ENCODE peak calls at places on chromosomes 3 and 15, in five cellular contexts. C is A549, I is GM12878, O is K562, K is SK-N-SH. J is an unnamed sample.

GRCh38 chr3:86921981-86922680 is 68.8 kb downstream of the VGLL3 start:
- DNase-seq in C (no peak), I (no peak), O (no peak), K (no peak), J (peak; percentile 39)

GRCh38 chr3:123021986-123022510 is 5.5 kb downstream of the SEMA5B start:
- DNase-seq in C (no peak), I (no peak), O (no peak), K (no peak), J (no peak)

GRCh38 chr15:77819841-77820728 is 187.4 kb upstream of the LINGO1 start:
- DNase-seq in C (peak; percentile 70), I (no peak), O (peak; percentile 84), K (peak; percentile 81), J (no peak)

GRCh38 chr3:138043266-138044029 is 33.5 kb downstream of the CLDN18 start:
- DNase-seq in C (no peak), I (no peak), O (no peak), K (no peak), J (peak; percentile 93)

GRCh38 chr3:72018339-72018984 is 233.5 kb upstream of the PROK2 start:
- DNase-seq in C (no peak), I (no peak), O (peak; percentile 76), K (no peak), J (peak; percentile 7)

GRCh38 chr3:104437131-104437750 is 929.5 kb upstream of the ALCAM start:
- DNase-seq in C (peak; percentile 55), I (no peak), O (no peak), K (no peak), J (peak; percentile 53)

GRCh38 chr3:71307884-71308697 is 275.4 kb downstream of the FOXP1 start:
- DNase-seq in C (no peak), I (no peak), O (no peak), K (no peak), J (peak; percentile 46)

GRCh38 chr15:99909914-99910313 is 176.7 kb upstream of the LYSMD4 start:
- DNase-seq in C (peak; percentile 52), I (no peak), O (peak; percentile 22), K (no peak), J (no peak)

GRCh38 chr3:82100378-82100777 is 338.9 kb upstream of the GBE1 start:
- DNase-seq in C (peak; percentile 5), I (no peak), O (no peak), K (no peak), J (peak; percentile 2)

GRCh38 chr3:96806336-96806735 is 8.1 kb upstream of the EPHA6 start:
- DNase-seq in C (no peak), I (no peak), O (no peak), K (no peak), J (no peak)

GRCh38 chr15:57323806-57324589 is 52.3 kb upstream of the CGNL1 start:
- DNase-seq in C (peak; percentile 98), I (no peak), O (peak; percentile 98), K (peak; percentile 62), J (peak; percentile 60)

GRCh38 chr3:54278960-54279359 is 156.6 kb downstream of the CACNA2D3 start:
- DNase-seq in C (peak; percentile 14), I (no peak), O (no peak), K (no peak), J (no peak)

GRCh38 chr15:83565553-83566159 is 88.3 kb upstream of the ADAMTSL3 start:
- DNase-seq in C (peak; percentile 39), I (no peak), O (peak; percentile 31), K (peak; percentile 25), J (peak; percentile 19)

GRCh38 chr3:172097585-172097984 is 58.2 kb downstream of the FNDC3B start:
- DNase-seq in C (no peak), I (no peak), O (no peak), K (no peak), J (no peak)

GRCh38 chr3:123637131-123637530 is 52.3 kb upstream of the HACD2 start:
- DNase-seq in C (no peak), I (no peak), O (no peak), K (no peak), J (no peak)

GRCh38 chr3:160765211-160765610 is 9.2 kb downstream of the PPM1L start:
- DNase-seq in C (no peak), I (no peak), O (no peak), K (no peak), J (no peak)

GRCh38 chr3:194773666-194774455 is 88.2 kb downstream of the FAM43A start:
- DNase-seq in C (no peak), I (no peak), O (no peak), K (no peak), J (no peak)

GRCh38 chr15:29312387-29312786 is 42.8 kb upstream of the NSMCE3 start:
- DNase-seq in C (no peak), I (no peak), O (no peak), K (no peak), J (peak; percentile 67)

GRCh38 chr15:77634266-77634962 is 1.7 kb upstream of the LINGO1 start:
- DNase-seq in C (peak; percentile 84), I (no peak), O (peak; percentile 80), K (peak; percentile 82), J (peak; percentile 38)

GRCh38 chr15:36666228-36666627 is 86.8 kb downstream of the CDIN1 start:
- DNase-seq in C (no peak), I (no peak), O (peak; percentile 9), K (peak; percentile 36), J (no peak)

GRCh38 chr15:53872410-53872809 is 105.8 kb upstream of the UNC13C start:
- DNase-seq in C (peak; percentile 3), I (no peak), O (no peak), K (no peak), J (no peak)

GRCh38 chr15:32029862-32030781 is at the start of gene CHRNA7:
- DNase-seq in C (peak; percentile 63), I (no peak), O (peak; percentile 88), K (peak; percentile 94), J (peak; percentile 3)

GRCh38 chr15:62775932-62776331 is 266.6 kb upstream of the TPM1 start:
- DNase-seq in C (no peak), I (no peak), O (no peak), K (no peak), J (no peak)

GRCh38 chr15:62781081-62781497 is 261.5 kb upstream of the TPM1 start:
- DNase-seq in C (no peak), I (no peak), O (no peak), K (peak; percentile 82), J (no peak)

GRCh38 chr15:62777657-62778056 is 264.9 kb upstream of the TPM1 start:
- DNase-seq in C (no peak), I (no peak), O (no peak), K (no peak), J (peak; percentile 33)

GRCh38 chr15:62782100-62782791 is 260.3 kb upstream of the TPM1 start:
- DNase-seq in C (peak; percentile 90), I (no peak), O (peak; percentile 48), K (peak; percentile 83), J (peak; percentile 85)

DNA sequence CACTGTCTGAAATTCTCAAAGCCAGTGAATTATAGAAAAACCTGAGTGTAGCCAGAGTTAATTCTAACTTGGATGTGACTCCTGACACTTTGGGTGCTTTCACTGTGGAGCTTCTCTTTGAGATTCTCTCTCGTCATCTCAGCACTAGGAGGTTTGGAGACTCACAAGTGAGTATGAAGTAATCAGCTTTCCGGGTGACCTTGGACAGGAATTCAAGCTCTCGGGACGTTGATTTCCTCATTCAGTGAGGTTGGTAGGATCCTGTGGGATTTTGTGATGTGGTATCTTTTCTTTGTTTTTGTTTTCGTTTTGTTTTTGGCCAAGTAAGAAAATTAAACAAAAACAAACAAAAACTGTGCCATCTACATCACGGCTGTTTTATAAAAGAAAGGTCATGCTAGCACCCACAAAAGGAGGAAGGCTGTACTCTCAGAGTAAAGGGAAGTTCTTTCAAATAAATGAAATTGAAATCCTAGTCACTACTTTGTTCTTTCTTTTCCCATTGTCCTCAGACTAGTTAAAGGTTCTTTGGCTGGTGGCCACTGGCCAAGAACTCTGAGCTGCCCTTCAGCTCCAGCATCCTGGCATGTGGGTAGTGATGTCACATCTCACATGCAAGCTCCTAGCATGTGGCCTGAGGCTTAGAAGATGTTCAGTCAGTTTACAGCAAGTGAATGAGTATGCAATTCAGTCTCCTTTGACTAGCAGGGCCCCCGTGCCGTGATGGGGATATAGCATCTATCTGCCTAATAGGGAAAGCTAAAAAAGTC is 263.3 kb upstream of the TPM1 start:
- DNase-seq in C (peak; percentile 19), I (no peak), O (no peak), K (no peak), J (peak; percentile 78)
- TF ChIP-seq RCOR1 in C (no peak), I (no peak), O (no peak), K (no peak), J (no peak)

DNA sequence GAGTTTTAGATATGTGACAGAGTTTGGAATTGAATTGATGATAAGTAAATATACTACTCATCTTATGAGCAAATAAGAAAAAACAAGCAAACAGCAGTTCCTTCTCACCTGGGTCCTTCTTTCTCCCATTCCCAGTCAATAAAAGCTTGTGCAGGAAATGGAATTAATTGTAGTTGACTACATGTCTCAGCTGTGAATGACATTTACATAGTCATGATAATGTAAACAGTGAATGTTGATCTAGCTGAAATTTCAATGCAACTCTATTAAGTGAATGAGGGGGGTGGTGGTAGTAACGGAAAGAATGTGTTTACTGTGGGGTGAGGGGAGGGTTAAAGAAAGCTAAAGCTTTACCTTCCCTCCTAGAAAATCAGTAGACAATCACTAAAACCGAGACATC is 76.2 kb downstream of the NFKBIZ start:
- DNase-seq in C (peak; percentile 43), I (no peak), O (no peak), K (no peak), J (no peak)
- TF ChIP-seq RCOR1 in C (no peak), I (no peak), O (no peak), K (no peak), J (no peak)

GRCh38 chr3:43236008-43236407 is 50.3 kb upstream of the SNRK start:
- DNase-seq in C (no peak), I (no peak), O (no peak), K (no peak), J (peak; percentile 37)

GRCh38 chr3:43233062-43233461 is 53.3 kb upstream of the SNRK start:
- DNase-seq in C (no peak), I (no peak), O (no peak), K (no peak), J (no peak)

DNA sequence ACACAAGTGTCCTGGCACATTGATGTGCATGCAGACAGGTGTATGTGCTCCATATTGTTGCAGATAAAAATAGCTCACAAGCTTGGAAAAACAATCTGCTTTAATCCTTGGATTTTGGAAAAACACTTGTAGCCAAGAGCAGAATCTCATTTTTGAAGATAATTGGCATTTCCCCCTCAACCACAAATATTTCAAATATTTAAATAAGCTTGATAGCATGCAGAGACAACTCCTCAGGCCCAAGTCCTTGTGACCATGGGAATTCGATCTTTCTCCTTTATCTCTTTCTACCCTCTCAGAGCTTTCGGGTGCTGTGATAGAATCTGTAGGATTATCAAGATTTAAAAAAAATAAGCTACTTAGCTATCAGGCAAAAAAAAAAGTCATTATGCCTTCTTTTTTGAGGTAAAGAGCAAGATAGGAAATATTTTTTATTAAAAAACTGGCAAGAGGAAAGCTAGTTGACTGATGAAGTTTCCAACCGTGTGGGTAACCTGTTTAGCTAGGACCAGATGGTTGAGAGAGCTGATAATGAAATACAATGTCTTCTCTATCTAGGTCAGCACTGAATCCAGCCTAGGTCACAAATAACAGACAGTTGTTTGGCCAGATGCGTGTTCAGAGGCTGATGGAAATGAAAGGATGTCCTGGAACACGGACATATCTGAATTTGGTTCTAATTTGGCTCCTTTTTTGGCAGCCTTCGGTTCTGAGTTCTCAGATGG is 54.9 kb upstream of the SNRK start:
- DNase-seq in C (no peak), I (no peak), O (no peak), K (no peak), J (peak; percentile 46)
- TF ChIP-seq RCOR1 in C (no peak), I (no peak), O (no peak), K (no peak), J (no peak)

GRCh38 chr15:73959012-73959581 is 32.8 kb downstream of the LOXL1 start:
- DNase-seq in C (no peak), I (no peak), O (no peak), K (no peak), J (no peak)
- TF ChIP-seq RCOR1 in C (no peak), I (no peak), O (no peak), K (peak; percentile 55), J (no peak)